ENCODE peak calls at places on chromosomes 11 and 22, in four cellular contexts. Z is stimulated activated CD4-positive, alpha-beta T cell treated with anti-CD3 and anti-CD28 coated beads, Interleukin-4, amount 100 ng/mL, for 48 hours; X is activated B cell treated with CpG ODN at 0.5 μM for 24 hours; G is memory B cell. D is an unnamed sample.

GRCh38 chr11:97445561-97445960 is 1055.7 kb downstream of the JRKL start:
- DNase-seq in X (no peak), Z (no peak), G (no peak), D (no peak)

GRCh38 chr11:74010306-74010981 is 1.6 kb upstream of the UCP3 start:
- DNase-seq in G (no peak), X (no peak), Z (no peak), D (no peak)

GRCh38 chr22:38788846-38789245 is 5.1 kb downstream of the DNAL4 start:
- DNase-seq in X (no peak), Z (no peak), G (no peak), D (no peak)

GRCh38 chr11:17012179-17012578 is 2.0 kb downstream of the PLEKHA7 start:
- DNase-seq in X (no peak), Z (no peak), G (no peak), D (no peak)

GRCh38 chr11:70558651-70559050 is 160.3 kb downstream of the CTTN start:
- DNase-seq in G (no peak), Z (no peak), X (no peak), D (peak; percentile 45)

GRCh38 chr22:30402036-30402759 is 5.4 kb downstream of the SEC14L2 start:
- DNase-seq in Z (no peak), G (no peak), X (no peak), D (no peak)

GRCh38 chr11:8581300-8581699 is 12.7 kb downstream of the STK33 start:
- DNase-seq in Z (no peak), G (no peak), X (no peak), D (no peak)

GRCh38 chr11:58152776-58153175 is 27.4 kb upstream of the OR9I1 start:
- DNase-seq in Z (no peak), G (no peak), X (no peak), D (no peak)

GRCh38 chr11:19577391-19577831 is 135.2 kb upstream of the NAV2 start:
- DNase-seq in Z (no peak), G (no peak), X (no peak), D (no peak)

GRCh38 chr22:49350441-49351121 is 477.1 kb downstream of the BRD1 start:
- DNase-seq in G (no peak), Z (no peak), X (no peak), D (no peak)

GRCh38 chr22:19943665-19944026 is 2.0 kb upstream of the TXNRD2 start:
- DNase-seq in X (no peak), G (no peak), Z (no peak), D (peak; percentile 27)

GRCh38 chr22:19407649-19408606 is 23.6 kb downstream of the HIRA start:
- DNase-seq in Z (no peak), G (no peak), X (no peak), D (no peak)

D was measured in left lung.